ENCODE peak calls at places on chromosomes 4 and X, in eight cellular contexts. One of them, this sample, is unnamed. For H3K9me3, the result is how much of the 10 kb centered on the place peaks cover.

GRCh38 chr4:84529169-84529751 is 30.2 kb upstream of the NKX6-1 start:
- DNase-seq in adrenal gland: no peak
- DNase-seq in endothelial cell of umbilical vein: peak
- DNase-seq in esophagus squamous epithelium: no peak
- DNase-seq in A549: peak
- DNase-seq in suprapubic skin: no peak
- DNase-seq in stomach: no peak
- DNase-seq in Peyer's patch: no peak
- DNase-seq in this sample: no peak

GRCh38 chr4:34309356-34309900 is 1934.9 kb downstream of the ARAP2 start:
- DNase-seq in suprapubic skin: no peak
- DNase-seq in adrenal gland: no peak
- DNase-seq in Peyer's patch: no peak
- DNase-seq in endothelial cell of umbilical vein: no peak
- DNase-seq in A549: no peak
- DNase-seq in esophagus squamous epithelium: no peak
- DNase-seq in stomach: no peak
- DNase-seq in this sample: no peak

GRCh38 chr4:25694466-25694865 is 38.8 kb downstream of the SLC34A2 start:
- DNase-seq in adrenal gland: no peak
- DNase-seq in suprapubic skin: no peak
- DNase-seq in endothelial cell of umbilical vein: no peak
- DNase-seq in esophagus squamous epithelium: no peak
- DNase-seq in stomach: no peak
- DNase-seq in A549: peak
- DNase-seq in Peyer's patch: no peak
- DNase-seq in this sample: no peak

GRCh38 chr4:3257691-3258482 is 8.9 kb downstream of the MSANTD1 start:
- DNase-seq in endothelial cell of umbilical vein: no peak
- DNase-seq in stomach: peak
- DNase-seq in esophagus squamous epithelium: no peak
- DNase-seq in Peyer's patch: peak
- DNase-seq in A549: no peak
- DNase-seq in adrenal gland: no peak
- DNase-seq in suprapubic skin: no peak
- DNase-seq in this sample: no peak

GRCh38 chr4:98150092-98150761 is 7.0 kb upstream of the STPG2 start:
- DNase-seq in esophagus squamous epithelium: no peak
- DNase-seq in adrenal gland: no peak
- DNase-seq in A549: no peak
- DNase-seq in Peyer's patch: no peak
- DNase-seq in endothelial cell of umbilical vein: no peak
- DNase-seq in stomach: no peak
- DNase-seq in suprapubic skin: no peak
- DNase-seq in this sample: no peak

GRCh38 chrX:23935116-23935515 is 27.3 kb downstream of the CXorf58 start:
- DNase-seq in adrenal gland: no peak
- DNase-seq in Peyer's patch: no peak
- DNase-seq in endothelial cell of umbilical vein: no peak
- DNase-seq in A549: no peak
- DNase-seq in stomach: no peak
- DNase-seq in suprapubic skin: no peak
- DNase-seq in esophagus squamous epithelium: no peak
- DNase-seq in this sample: no peak

GRCh38 chrX:74018253-74018652 is 285.7 kb upstream of the ZCCHC13 start:
- DNase-seq in stomach: no peak
- DNase-seq in endothelial cell of umbilical vein: no peak
- DNase-seq in suprapubic skin: no peak
- DNase-seq in esophagus squamous epithelium: no peak
- DNase-seq in adrenal gland: no peak
- DNase-seq in A549: no peak
- DNase-seq in Peyer's patch: no peak
- DNase-seq in this sample: no peak

GRCh38 chrX:129512409-129512808 is 10.9 kb downstream of the SMARCA1 start:
- DNase-seq in adrenal gland: no peak
- DNase-seq in endothelial cell of umbilical vein: no peak
- DNase-seq in suprapubic skin: no peak
- DNase-seq in Peyer's patch: no peak
- DNase-seq in stomach: no peak
- DNase-seq in esophagus squamous epithelium: no peak
- DNase-seq in A549: no peak
- DNase-seq in this sample: no peak

GRCh38 chr4:38743866-38744265 is 38.9 kb downstream of the TLR10 start:
- DNase-seq in esophagus squamous epithelium: no peak
- DNase-seq in endothelial cell of umbilical vein: no peak
- DNase-seq in Peyer's patch: no peak
- DNase-seq in A549: no peak
- DNase-seq in stomach: no peak
- DNase-seq in suprapubic skin: no peak
- DNase-seq in adrenal gland: no peak
- DNase-seq in this sample: no peak

GRCh38 chrX:2828404-2829065 is at the start of gene GYG2:
- DNase-seq in A549: no peak
- DNase-seq in esophagus squamous epithelium: no peak
- DNase-seq in Peyer's patch: no peak
- DNase-seq in adrenal gland: no peak
- DNase-seq in endothelial cell of umbilical vein: no peak
- DNase-seq in stomach: peak
- DNase-seq in suprapubic skin: no peak
- DNase-seq in this sample: no peak

GRCh38 chr4:189162073-189162789 is 778.4 kb upstream of the FRG1 start:
- DNase-seq in A549: no peak
- DNase-seq in Peyer's patch: no peak
- DNase-seq in stomach: no peak
- DNase-seq in adrenal gland: no peak
- DNase-seq in endothelial cell of umbilical vein: no peak
- DNase-seq in suprapubic skin: no peak
- DNase-seq in esophagus squamous epithelium: no peak
- DNase-seq in this sample: no peak

GRCh38 chr4:74410272-74410671 is 34.7 kb upstream of the AREG start:
- DNase-seq in stomach: no peak
- DNase-seq in A549: no peak
- DNase-seq in endothelial cell of umbilical vein: no peak
- DNase-seq in suprapubic skin: no peak
- DNase-seq in Peyer's patch: no peak
- DNase-seq in adrenal gland: no peak
- DNase-seq in esophagus squamous epithelium: no peak
- DNase-seq in this sample: no peak

GRCh38 chr4:24174622-24175021 is 284.8 kb upstream of the PPARGC1A start:
- DNase-seq in endothelial cell of umbilical vein: no peak
- DNase-seq in stomach: no peak
- DNase-seq in esophagus squamous epithelium: no peak
- DNase-seq in adrenal gland: no peak
- DNase-seq in A549: no peak
- DNase-seq in suprapubic skin: peak
- DNase-seq in Peyer's patch: no peak
- DNase-seq in this sample: no peak

GRCh38 chr4:68951078-68951805 is at the start of gene UGT2A3:
- DNase-seq in endothelial cell of umbilical vein: no peak
- DNase-seq in Peyer's patch: peak
- DNase-seq in A549: no peak
- DNase-seq in stomach: no peak
- DNase-seq in adrenal gland: no peak
- DNase-seq in suprapubic skin: no peak
- DNase-seq in esophagus squamous epithelium: no peak
- DNase-seq in this sample: no peak

GRCh38 chr4:19941434-19941833 is 310.3 kb upstream of the SLIT2 start:
- DNase-seq in suprapubic skin: no peak
- DNase-seq in endothelial cell of umbilical vein: no peak
- DNase-seq in adrenal gland: no peak
- DNase-seq in Peyer's patch: no peak
- DNase-seq in stomach: no peak
- DNase-seq in A549: no peak
- DNase-seq in esophagus squamous epithelium: no peak
- DNase-seq in this sample: no peak

GRCh38 chrX:109448539-109448938 is 33.3 kb downstream of the GUCY2F start:
- DNase-seq in adrenal gland: no peak
- DNase-seq in endothelial cell of umbilical vein: no peak
- DNase-seq in esophagus squamous epithelium: no peak
- DNase-seq in suprapubic skin: no peak
- DNase-seq in A549: no peak
- DNase-seq in Peyer's patch: no peak
- DNase-seq in stomach: no peak
- DNase-seq in this sample: no peak
- TF ChIP-seq CTCF in adrenal gland: no peak
- TF ChIP-seq CTCF in endothelial cell of umbilical vein: no peak
- TF ChIP-seq CTCF in esophagus squamous epithelium: no peak
- TF ChIP-seq CTCF in suprapubic skin: no peak
- TF ChIP-seq CTCF in A549: no peak
- TF ChIP-seq CTCF in Peyer's patch: no peak
- TF ChIP-seq CTCF in stomach: no peak
- TF ChIP-seq CTCF in this sample: no peak

GRCh38 chr4:1814453-1814852 is 21.4 kb downstream of the FGFR3 start:
- DNase-seq in A549: no peak
- DNase-seq in endothelial cell of umbilical vein: no peak
- DNase-seq in suprapubic skin: no peak
- DNase-seq in stomach: no peak
- DNase-seq in esophagus squamous epithelium: no peak
- DNase-seq in Peyer's patch: no peak
- DNase-seq in adrenal gland: no peak
- DNase-seq in this sample: no peak

GRCh38 chr4:1813231-1813630 is 20.1 kb downstream of the FGFR3 start:
- DNase-seq in esophagus squamous epithelium: no peak
- DNase-seq in Peyer's patch: no peak
- DNase-seq in stomach: no peak
- DNase-seq in A549: no peak
- DNase-seq in adrenal gland: no peak
- DNase-seq in suprapubic skin: no peak
- DNase-seq in endothelial cell of umbilical vein: no peak
- DNase-seq in this sample: no peak

GRCh38 chr4:1813915-1814314 is 20.8 kb downstream of the FGFR3 start:
- DNase-seq in stomach: no peak
- DNase-seq in A549: no peak
- DNase-seq in esophagus squamous epithelium: no peak
- DNase-seq in adrenal gland: no peak
- DNase-seq in suprapubic skin: no peak
- DNase-seq in endothelial cell of umbilical vein: no peak
- DNase-seq in Peyer's patch: no peak
- DNase-seq in this sample: no peak

GRCh38 chr4:1815096-1815996 is 22.3 kb downstream of the FGFR3 start:
- DNase-seq in A549: no peak
- DNase-seq in suprapubic skin: no peak
- DNase-seq in endothelial cell of umbilical vein: no peak
- DNase-seq in Peyer's patch: no peak
- DNase-seq in stomach: no peak
- DNase-seq in adrenal gland: no peak
- DNase-seq in esophagus squamous epithelium: no peak
- DNase-seq in this sample: no peak

DNA sequence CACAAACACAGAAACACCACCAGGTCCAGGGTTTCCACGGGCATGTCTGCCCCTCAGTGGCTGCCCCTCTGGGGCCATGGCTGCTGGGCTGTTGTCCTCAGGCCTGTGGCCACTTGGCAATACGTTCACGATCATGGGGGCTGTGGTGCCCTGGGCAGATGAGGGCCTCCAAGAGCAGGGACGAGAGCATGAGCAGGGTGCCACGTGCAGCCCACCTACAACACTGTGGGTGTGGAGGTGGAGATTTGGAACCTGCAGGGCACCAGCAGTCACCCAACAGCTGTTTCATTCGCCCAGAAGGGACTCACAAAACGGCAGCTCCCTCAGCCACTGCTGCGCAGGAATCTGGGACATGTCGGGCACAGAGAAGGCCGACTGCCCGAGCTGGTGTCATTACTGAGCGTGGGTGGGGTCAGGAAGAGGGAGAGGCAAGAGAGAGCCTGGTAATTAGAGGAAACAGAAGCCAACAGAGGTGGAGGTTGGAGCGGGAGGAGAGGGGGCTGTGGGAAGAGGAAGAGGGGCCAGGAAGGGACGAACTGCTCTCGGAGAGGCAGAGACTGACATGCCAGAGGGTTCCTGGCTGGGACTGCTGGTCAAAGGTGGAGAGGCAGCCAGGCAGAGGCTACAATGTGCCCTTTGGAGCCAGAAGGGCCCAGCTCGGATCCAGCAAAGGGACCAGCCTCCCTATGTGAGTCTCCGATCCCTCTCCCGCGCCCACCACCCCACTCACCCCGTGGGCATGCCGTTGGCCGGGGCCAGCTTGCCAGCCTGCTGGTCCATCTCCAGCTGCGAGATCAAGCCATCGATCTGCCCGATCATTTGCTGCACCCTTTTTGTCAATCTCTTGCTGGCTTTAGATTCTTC is 23.1 kb downstream of the FGFR3 start:
- DNase-seq in stomach: no peak
- DNase-seq in adrenal gland: no peak
- DNase-seq in A549: no peak
- DNase-seq in Peyer's patch: no peak
- DNase-seq in suprapubic skin: no peak
- DNase-seq in endothelial cell of umbilical vein: no peak
- DNase-seq in esophagus squamous epithelium: no peak
- DNase-seq in this sample: no peak
- H3K9me3 ChIP-seq in stomach: under half
- H3K9me3 ChIP-seq in adrenal gland: under half
- H3K9me3 ChIP-seq in A549: under half
- H3K9me3 ChIP-seq in Peyer's patch: under half
- H3K9me3 ChIP-seq in suprapubic skin: under half
- H3K9me3 ChIP-seq in endothelial cell of umbilical vein: under half
- H3K9me3 ChIP-seq in esophagus squamous epithelium: under half
- H3K9me3 ChIP-seq in this sample: under half

DNA sequence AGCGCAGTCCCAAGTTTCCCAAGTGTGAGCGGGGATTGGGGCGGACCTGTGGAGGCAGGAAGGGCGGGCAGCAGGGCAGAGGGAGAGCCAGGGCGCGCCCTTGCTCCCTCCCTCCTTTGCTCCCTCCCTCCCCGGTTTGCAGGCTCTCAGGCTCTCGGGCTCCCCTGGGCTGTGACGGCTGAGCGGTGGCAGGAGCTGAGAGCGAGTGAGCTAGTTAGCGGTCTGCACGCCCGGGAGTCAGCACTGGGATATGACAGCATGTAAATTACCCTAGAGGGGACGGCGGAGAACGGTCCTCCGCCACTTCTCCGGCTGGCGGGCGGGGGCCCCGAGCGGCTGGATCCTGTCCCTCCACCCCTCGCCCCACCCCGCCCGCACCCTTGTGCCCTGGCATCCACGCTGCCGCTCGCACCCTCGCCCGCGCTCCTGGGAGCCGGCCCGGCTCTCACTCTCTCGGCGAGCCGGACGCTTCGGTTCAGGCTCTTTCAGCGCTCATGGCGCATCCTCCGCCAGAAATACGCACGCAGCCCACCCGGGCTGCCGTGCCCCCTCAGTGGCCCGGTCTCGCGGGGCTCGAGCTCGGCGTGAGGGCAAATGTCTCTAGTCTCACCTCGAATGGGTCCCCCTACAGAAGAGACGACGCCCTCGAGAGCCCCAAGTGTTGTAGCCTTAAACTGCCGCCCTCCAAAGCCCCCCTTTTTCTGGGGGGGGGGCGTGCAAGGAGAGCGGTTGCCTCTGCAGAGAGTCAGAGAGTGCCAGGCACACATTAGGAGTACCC is at the start of gene TSC22D3:
- DNase-seq in esophagus squamous epithelium: peak
- DNase-seq in endothelial cell of umbilical vein: peak
- DNase-seq in Peyer's patch: peak
- DNase-seq in adrenal gland: peak
- DNase-seq in stomach: peak
- DNase-seq in A549: peak
- DNase-seq in suprapubic skin: peak
- DNase-seq in this sample: no peak
- TF ChIP-seq POLR2A in esophagus squamous epithelium: no peak
- TF ChIP-seq POLR2A in endothelial cell of umbilical vein: no peak
- TF ChIP-seq POLR2A in Peyer's patch: peak
- TF ChIP-seq POLR2A in adrenal gland: peak
- TF ChIP-seq POLR2A in stomach: no peak
- TF ChIP-seq POLR2A in A549: no peak
- TF ChIP-seq POLR2A in suprapubic skin: no peak
- TF ChIP-seq POLR2A in this sample: no peak

GRCh38 chr4:108473163-108473720 is 147.1 kb upstream of the RPL34 start:
- DNase-seq in stomach: no peak
- DNase-seq in endothelial cell of umbilical vein: no peak
- DNase-seq in esophagus squamous epithelium: no peak
- DNase-seq in suprapubic skin: no peak
- DNase-seq in adrenal gland: no peak
- DNase-seq in Peyer's patch: no peak
- DNase-seq in A549: no peak
- DNase-seq in this sample: no peak
- TF ChIP-seq CTCF in stomach: no peak
- TF ChIP-seq CTCF in endothelial cell of umbilical vein: no peak
- TF ChIP-seq CTCF in esophagus squamous epithelium: no peak
- TF ChIP-seq CTCF in suprapubic skin: no peak
- TF ChIP-seq CTCF in adrenal gland: peak
- TF ChIP-seq CTCF in Peyer's patch: no peak
- TF ChIP-seq CTCF in A549: no peak
- TF ChIP-seq CTCF in this sample: no peak